ENCODE peak calls at places on chromosomes 2 and 18, in seven cellular contexts. D is A549; A is heart right ventricle; I is neural crest cell; U is choroid plexus epithelial cell; W is CD8-positive, alpha-beta T cell; V is H9. H is an unnamed sample.

GRCh38 chr2:60560734-60561649 is 7.5 kb upstream of the BCL11A start:
- DNase-seq in D (no peak), A (no peak), I (no peak), U (peak; percentile 61), W (no peak), V (no peak), H (no peak)

GRCh38 chr18:28267878-28268625 is 91.1 kb upstream of the CDH2 start:
- DNase-seq in D (no peak), A (no peak), I (no peak), U (peak; percentile 33), W (no peak), V (no peak), H (no peak)

GRCh38 chr2:1614564-1614963 is 129.8 kb downstream of the PXDN start:
- DNase-seq in D (no peak), A (no peak), I (no peak), U (no peak), W (no peak), V (no peak), H (no peak)

GRCh38 chr2:161426788-161427412 is 10.8 kb downstream of the TBR1 start:
- DNase-seq in D (no peak), A (no peak), I (peak; percentile 52), U (peak; percentile 54), W (no peak), V (peak; percentile 41), H (no peak)

GRCh38 chr2:82172483-82172882 is 1867.9 kb upstream of the LRRTM1 start:
- DNase-seq in D (no peak), A (no peak), I (no peak), U (no peak), W (no peak), V (no peak), H (no peak)

GRCh38 chr2:70089220-70089945 is 2.1 kb downstream of the PCBP1 start:
- DNase-seq in D (peak; percentile 39), A (no peak), I (no peak), U (peak; percentile 42), W (peak; percentile 40), V (peak; percentile 73), H (no peak)

GRCh38 chr18:28884304-28884703 is 707.4 kb upstream of the CDH2 start:
- DNase-seq in D (no peak), A (no peak), I (no peak), U (no peak), W (no peak), V (no peak), H (no peak)

GRCh38 chr18:14971461-14972185 is 223.7 kb downstream of the ANKRD30B start:
- DNase-seq in D (no peak), A (no peak), I (no peak), U (no peak), W (no peak), V (no peak), H (no peak)

GRCh38 chr18:33440011-33440383 is 524 bp downstream of the CCDC178 start:
- DNase-seq in D (peak; percentile 3), A (peak; percentile 21), I (peak; percentile 52), U (peak; percentile 80), W (no peak), V (peak; percentile 72), H (no peak)

GRCh38 chr2:96555146-96555610 is 18.6 kb downstream of the ARID5A start:
- DNase-seq in D (no peak), A (no peak), I (no peak), U (no peak), W (no peak), V (no peak), H (no peak)

GRCh38 chr2:232876071-232876977 is 6.3 kb downstream of the SNORC start:
- DNase-seq in D (peak; percentile 47), A (no peak), I (no peak), U (no peak), W (no peak), V (no peak), H (no peak)

GRCh38 chr18:47184419-47185050 is 8.4 kb upstream of the IER3IP1 start:
- DNase-seq in D (no peak), A (no peak), I (no peak), U (peak; percentile 67), W (no peak), V (no peak), H (no peak)

GRCh38 chr2:70258532-70258875 is 567 bp downstream of the PCYOX1 start:
- DNase-seq in D (no peak), A (peak; percentile 84), I (no peak), U (peak; percentile 85), W (no peak), V (no peak), H (peak; percentile 78)

GRCh38 chr2:85437488-85438290 is 19.2 kb downstream of the SH2D6 start:
- DNase-seq in D (peak; percentile 89), A (peak; percentile 92), I (peak; percentile 59), U (peak; percentile 87), W (peak; percentile 79), V (peak; percentile 79), H (peak; percentile 91)

GRCh38 chr2:126932529-126932928 is 33.8 kb downstream of the TEX51 start:
- DNase-seq in D (no peak), A (no peak), I (no peak), U (no peak), W (no peak), V (no peak), H (no peak)

GRCh38 chr18:74430811-74431571 is 26.1 kb downstream of the DIPK1C start:
- DNase-seq in D (no peak), A (no peak), I (no peak), U (no peak), W (no peak), V (no peak), H (no peak)

GRCh38 chr2:71389379-71390072 is 57.9 kb downstream of the ZNF638 start:
- DNase-seq in D (no peak), A (no peak), I (no peak), U (no peak), W (no peak), V (no peak), H (no peak)

GRCh38 chr2:229042349-229042748 is 228.7 kb downstream of the PID1 start:
- DNase-seq in D (no peak), A (no peak), I (no peak), U (no peak), W (no peak), V (no peak), H (no peak)

GRCh38 chr2:237895544-237896506 is 36.4 kb downstream of the RAMP1 start:
- DNase-seq in D (no peak), A (peak; percentile 73), I (no peak), U (no peak), W (no peak), V (no peak), H (peak; percentile 94)

GRCh38 chr2:217402622-217403383 is 542.9 kb upstream of the TNP1 start:
- DNase-seq in D (no peak), A (peak; percentile 13), I (no peak), U (no peak), W (no peak), V (no peak), H (peak; percentile 72)

GRCh38 chr2:42123426-42123825 is 45.7 kb upstream of the EML4 start:
- DNase-seq in D (no peak), A (no peak), I (no peak), U (no peak), W (no peak), V (no peak), H (peak; percentile 12)

GRCh38 chr2:96260404-96261260 is 5.2 kb downstream of the TMEM127 start:
- DNase-seq in D (peak; percentile 85), A (peak; percentile 55), I (no peak), U (peak; percentile 90), W (peak; percentile 28), V (peak; percentile 87), H (peak; percentile 52)

GRCh38 chr2:232960862-232961261 is 52.2 kb downstream of the NGEF start:
- DNase-seq in D (no peak), A (no peak), I (no peak), U (no peak), W (no peak), V (no peak), H (no peak)

GRCh38 chr2:219249203-219249980 is 3.7 kb upstream of the TUBA4B start:
- DNase-seq in D (peak; percentile 55), A (peak; percentile 67), I (no peak), U (peak; percentile 76), W (peak; percentile 70), V (no peak), H (peak; percentile 94)

GRCh38 chr2:222179592-222179991 is 119.2 kb downstream of the PAX3 start:
- DNase-seq in D (no peak), A (no peak), I (no peak), U (no peak), W (no peak), V (no peak), H (no peak)

GRCh38 chr2:199685669-199686068 is 165.3 kb downstream of the FTCDNL1 start:
- DNase-seq in D (no peak), A (no peak), I (no peak), U (no peak), W (no peak), V (no peak), H (no peak)

GRCh38 chr2:199684832-199685231 is 166.2 kb downstream of the FTCDNL1 start:
- DNase-seq in D (no peak), A (no peak), I (no peak), U (no peak), W (no peak), V (no peak), H (no peak)

GRCh38 chr2:199682001-199682400 is 169.0 kb downstream of the FTCDNL1 start:
- DNase-seq in D (no peak), A (no peak), I (no peak), U (no peak), W (no peak), V (no peak), H (no peak)

GRCh38 chr2:199680482-199680881 is 170.5 kb downstream of the FTCDNL1 start:
- DNase-seq in D (no peak), A (no peak), I (no peak), U (no peak), W (no peak), V (no peak), H (no peak)

DNA sequence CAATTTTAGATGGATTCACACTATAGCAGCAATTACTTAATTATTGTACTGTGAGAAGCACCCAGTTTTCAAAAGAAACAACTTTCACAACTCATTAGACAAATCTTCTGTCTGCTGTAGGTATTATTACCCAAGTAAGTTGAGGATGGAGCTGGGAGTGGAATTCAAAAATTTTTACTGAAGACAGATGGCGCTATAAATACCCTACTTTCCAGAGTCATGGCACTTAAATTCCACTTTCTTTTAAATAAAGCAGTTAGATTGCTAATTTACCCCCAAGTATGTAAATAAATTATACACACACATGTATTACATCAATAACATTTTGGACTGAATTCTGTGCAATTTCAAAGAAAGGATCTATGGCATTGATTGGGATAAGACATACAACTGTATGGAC is 166.8 kb downstream of the FTCDNL1 start:
- DNase-seq in D (no peak), A (no peak), I (no peak), U (no peak), W (no peak), V (no peak), H (no peak)
- TF ChIP-seq CTCF in D (no peak), A (no peak), I (no peak), U (no peak), W (no peak), V (peak; percentile 41), H (no peak)

GRCh38 chr2:14982790-14983189 is 350.3 kb downstream of the LRATD1 start:
- DNase-seq in D (no peak), A (no peak), I (no peak), U (no peak), W (no peak), V (no peak), H (no peak)
- TF ChIP-seq CTCF in D (no peak), A (no peak), I (no peak), U (no peak), W (no peak), V (no peak), H (no peak)

GRCh38 chr2:211055438-211055837 is 499.0 kb downstream of the CPS1 start:
- DNase-seq in D (no peak), A (no peak), I (no peak), U (peak; percentile 12), W (no peak), V (peak; percentile 36), H (no peak)
- TF ChIP-seq CTCF in D (peak; percentile 16), A (peak; percentile 35), I (peak; percentile 49), U (peak; percentile 51), W (no peak), V (peak; percentile 67), H (no peak)

GRCh38 chr18:23894661-23895175 is 119.8 kb upstream of the TTC39C start:
- DNase-seq in D (no peak), A (no peak), I (no peak), U (no peak), W (no peak), V (no peak), H (no peak)
- TF ChIP-seq CTCF in D (no peak), A (no peak), I (no peak), U (no peak), W (no peak), V (no peak), H (no peak)